ENCODE peak calls at places on chromosomes 2 and 18, in eight cellular contexts. H is AG10803; Z is activated T-cell treated with anti-CD3 and anti-CD28 coated beads for 1 hour; Y is neural progenitor cell; L is left cardiac atrium; K is heart left ventricle; D is activated naive CD8-positive, alpha-beta T cell treated with anti-CD3 and anti-CD28 coated beads, Interleukin-2, amount 50 U/mL, for 24 hours; C is IMR-90. V is an unnamed sample.
A peak's percentile ranks its signal among the peaks of the same experiment; 100 is the strongest.

GRCh38 chr2:27303093-27304025 is 4.9 kb downstream of the UCN start:
- DNase-seq in H (peak; percentile 73), Z (peak; percentile 25), Y (peak; percentile 85), L (peak; percentile 40), K (peak; percentile 51), D (peak; percentile 44), C (peak; percentile 72), V (peak; percentile 69)

GRCh38 chr2:127632592-127633489 is 13.1 kb upstream of the GPR17 start:
- DNase-seq in H (no peak), Z (no peak), Y (no peak), L (no peak), K (no peak), D (no peak), C (no peak), V (no peak)

GRCh38 chr2:239495816-239496371 is 95.1 kb upstream of the HDAC4 start:
- DNase-seq in H (no peak), Z (no peak), Y (no peak), L (no peak), K (no peak), D (no peak), C (no peak), V (no peak)

GRCh38 chr2:197255550-197255949 is 55.0 kb downstream of the ANKRD44 start:
- DNase-seq in H (peak; percentile 67), Z (peak; percentile 48), Y (peak; percentile 70), L (peak; percentile 67), K (peak; percentile 63), D (peak; percentile 85), C (peak; percentile 55), V (peak; percentile 53)

GRCh38 chr2:206562375-206562774 is 79.9 kb upstream of the FAM237A start:
- DNase-seq in H (no peak), Z (no peak), Y (no peak), L (no peak), K (no peak), D (no peak), C (peak; percentile 53), V (no peak)

GRCh38 chr2:147577323-147578014 is 267.4 kb upstream of the ACVR2A start:
- DNase-seq in H (no peak), Z (no peak), Y (no peak), L (no peak), K (no peak), D (no peak), C (no peak), V (no peak)

GRCh38 chr2:159084395-159085370 is 116.2 kb downstream of the TANC1 start:
- DNase-seq in H (peak; percentile 80), Z (no peak), Y (no peak), L (no peak), K (no peak), D (no peak), C (peak; percentile 40), V (no peak)

GRCh38 chr2:8089596-8089995 is 592.3 kb upstream of the ID2 start:
- DNase-seq in H (peak; percentile 22), Z (no peak), Y (no peak), L (no peak), K (no peak), D (no peak), C (peak; percentile 90), V (no peak)

GRCh38 chr2:160104115-160104514 is 41.7 kb upstream of the PLA2R1 start:
- DNase-seq in H (no peak), Z (no peak), Y (no peak), L (no peak), K (no peak), D (no peak), C (no peak), V (no peak)

GRCh38 chr18:58369616-58370015 is 259.3 kb downstream of the ALPK2 start:
- DNase-seq in H (no peak), Z (no peak), Y (no peak), L (no peak), K (no peak), D (no peak), C (no peak), V (no peak)

GRCh38 chr18:75588412-75588811 is 160.9 kb upstream of the SMIM21 start:
- DNase-seq in H (no peak), Z (no peak), Y (no peak), L (no peak), K (no peak), D (no peak), C (no peak), V (no peak)

GRCh38 chr2:24559714-24560113 is 68.7 kb downstream of the NCOA1 start:
- DNase-seq in H (peak; percentile 28), Z (no peak), Y (no peak), L (no peak), K (no peak), D (no peak), C (peak; percentile 41), V (peak; percentile 17)

GRCh38 chr2:145685323-145686050 is 1165.6 kb upstream of the ZEB2 start:
- DNase-seq in H (no peak), Z (no peak), Y (no peak), L (no peak), K (no peak), D (no peak), C (peak; percentile 6), V (no peak)

GRCh38 chr2:197137234-197137633 is 173.3 kb downstream of the ANKRD44 start:
- DNase-seq in H (peak; percentile 11), Z (no peak), Y (no peak), L (no peak), K (no peak), D (no peak), C (peak; percentile 77), V (no peak)

GRCh38 chr18:4196358-4196757 is 258.7 kb downstream of the DLGAP1 start:
- DNase-seq in H (no peak), Z (no peak), Y (no peak), L (no peak), K (no peak), D (no peak), C (no peak), V (peak; percentile 18)

GRCh38 chr2:82476094-82476493 is 1983.0 kb downstream of the SUCLG1 start:
- DNase-seq in H (no peak), Z (no peak), Y (no peak), L (no peak), K (no peak), D (no peak), C (no peak), V (no peak)

GRCh38 chr18:23049698-23050373 is 85.4 kb upstream of the CABLES1 start:
- DNase-seq in H (no peak), Z (no peak), Y (no peak), L (no peak), K (no peak), D (no peak), C (no peak), V (no peak)

GRCh38 chr2:1751768-1752725 is 7.7 kb upstream of the PXDN start:
- DNase-seq in H (no peak), Z (no peak), Y (no peak), L (no peak), K (no peak), D (no peak), C (no peak), V (no peak)

GRCh38 chr2:103004426-103004942 is 242.7 kb downstream of the TMEM182 start:
- DNase-seq in H (no peak), Z (no peak), Y (no peak), L (no peak), K (no peak), D (no peak), C (no peak), V (no peak)

GRCh38 chr18:70156886-70157285 is 48.6 kb downstream of the RTTN start:
- DNase-seq in H (no peak), Z (no peak), Y (no peak), L (no peak), K (no peak), D (no peak), C (no peak), V (no peak)

GRCh38 chr18:63439334-63439733 is 17.1 kb upstream of the VPS4B start:
- DNase-seq in H (peak; percentile 62), Z (peak; percentile 7), Y (peak; percentile 71), L (no peak), K (no peak), D (peak; percentile 30), C (peak; percentile 70), V (peak; percentile 80)

GRCh38 chr2:66929632-66930385 is 467.3 kb upstream of the ETAA1 start:
- DNase-seq in H (peak; percentile 82), Z (no peak), Y (no peak), L (peak; percentile 29), K (peak; percentile 40), D (no peak), C (peak; percentile 81), V (no peak)